ENCODE peak calls at places on chromosomes 11 and 22, in five cellular contexts. S, F, W, Z and R are unnamed samples. For H3K36me3 and H3K4me1, the result is how much of the 10 kb centered on the place peaks cover.

GRCh38 chr11:95338430-95338991 is 107.5 kb upstream of the SESN3 start:
- DNase-seq in Z (peak), F (peak), W (no peak), S (no peak), R (peak)

GRCh38 chr11:10637629-10638028 is 55.9 kb downstream of the IRAG1 start:
- DNase-seq in W (no peak), Z (no peak), F (no peak), S (no peak), R (no peak)

GRCh38 chr11:61384271-61385242 is 7.8 kb upstream of the TMEM216 start:
- DNase-seq in F (peak), W (no peak), S (peak), Z (no peak), R (no peak)

GRCh38 chr11:38543311-38543710 is 1945.3 kb upstream of the RAG2 start:
- DNase-seq in F (no peak), W (no peak), S (no peak), Z (no peak), R (no peak)

GRCh38 chr22:45774016-45774670 is 102.5 kb downstream of the ATXN10 start:
- DNase-seq in S (no peak), F (no peak), W (no peak), Z (no peak), R (no peak)

GRCh38 chr22:38477515-38477914 is 9.6 kb downstream of the KDELR3 start:
- DNase-seq in S (no peak), F (no peak), Z (no peak), W (no peak), R (no peak)

GRCh38 chr11:71433648-71434450 is 14.3 kb downstream of the DHCR7 start:
- DNase-seq in F (peak), Z (peak), W (no peak), S (peak), R (peak)

GRCh38 chr11:69520186-69520585 is 38.7 kb downstream of the LINC01488 start:
- DNase-seq in S (no peak), Z (peak), F (no peak), W (no peak), R (no peak)

GRCh38 chr11:21588754-21589153 is 604.1 kb upstream of the ANO5 start:
- DNase-seq in F (no peak), Z (no peak), S (no peak), W (no peak), R (no peak)

GRCh38 chr22:38947321-38948112 is 9.9 kb upstream of the APOBEC3A start:
- DNase-seq in Z (peak), F (no peak), S (no peak), W (no peak), R (peak)

GRCh38 chr11:2621919-2622318 is 77.9 kb downstream of the KCNQ1OT1 start:
- DNase-seq in S (no peak), F (no peak), W (no peak), Z (no peak), R (no peak)

GRCh38 chr22:41862160-41862529 is 29.2 kb downstream of the SREBF2 start:
- DNase-seq in F (peak), S (peak), W (no peak), Z (no peak), R (no peak)

GRCh38 chr11:117345039-117345438 is 17.4 kb downstream of the CEP164 start:
- DNase-seq in W (no peak), F (no peak), Z (no peak), S (peak), R (no peak)

GRCh38 chr22:24543679-24544243 is 11.2 kb downstream of the GUCD1 start:
- DNase-seq in Z (no peak), S (peak), F (no peak), W (no peak), R (no peak)

GRCh38 chr11:4673781-4674180 is 23.9 kb downstream of the OR51E2 start:
- DNase-seq in Z (no peak), W (no peak), S (no peak), F (no peak), R (no peak)

GRCh38 chr11:110159491-110159890 is 66.3 kb downstream of the ZC3H12C start:
- DNase-seq in W (no peak), Z (no peak), S (no peak), F (no peak), R (no peak)
- H3K36me3 ChIP-seq in W (under half), Z (under half), S (under half), F (under half), R (under half)

DNA sequence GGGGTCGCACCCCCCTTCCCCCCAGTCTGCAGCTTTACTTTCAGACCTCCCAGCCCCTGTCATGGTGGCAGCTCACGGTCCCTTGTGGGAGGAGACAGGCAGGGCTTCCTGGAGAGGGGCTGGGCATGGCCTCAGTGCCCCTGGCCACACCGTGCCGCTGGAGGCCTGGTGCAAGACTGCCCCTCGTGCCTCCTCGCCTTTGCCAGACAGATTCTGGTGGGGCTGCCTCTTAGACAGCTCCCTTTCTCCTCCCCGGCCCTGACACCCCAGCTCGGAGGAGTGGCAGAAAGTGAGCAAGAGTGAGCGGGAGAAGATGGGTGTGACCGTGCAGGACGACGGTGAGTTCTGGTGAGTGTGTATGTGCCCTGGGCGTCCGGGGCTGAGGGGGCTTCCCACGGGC is 12.1 kb upstream of the MYO7A start:
- DNase-seq in Z (no peak), W (no peak), S (no peak), F (no peak), R (no peak)
- H3K4me1 ChIP-seq in Z (under half), W (under half), S (under half), F (under half), R (under half)

GRCh38 chr11:469684-470667 is 19.9 kb downstream of the PTDSS2 start:
- DNase-seq in W (no peak), S (peak), Z (peak), F (peak), R (peak)
- H3K27ac ChIP-seq in W (no peak), S (peak), Z (peak), F (peak), R (peak)

DNA sequence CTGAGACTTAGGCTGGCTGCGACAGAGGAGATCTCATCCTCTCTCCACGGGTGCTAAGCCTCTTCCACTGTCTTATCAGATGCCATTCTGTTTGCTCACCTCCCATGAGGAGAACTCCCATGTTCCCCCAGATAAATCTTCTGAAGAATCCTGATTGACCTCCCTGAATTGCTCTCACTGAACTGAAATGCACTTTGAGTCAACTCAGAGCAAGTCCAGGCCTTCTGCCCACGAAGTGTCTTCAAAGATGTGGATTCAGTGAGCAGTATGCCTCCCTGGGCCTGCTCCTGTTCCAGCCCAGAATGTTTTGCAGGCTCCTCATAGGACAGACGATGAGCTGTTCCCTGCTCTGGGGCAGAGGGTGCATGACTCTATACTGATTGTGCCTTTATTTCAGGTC is 17.4 kb downstream of the TUB start:
- DNase-seq in Z (no peak), F (peak), S (peak), W (no peak), R (no peak)
- H3K36me3 ChIP-seq in Z (under half), F (under half), S (under half), W (under half), R (under half)

DNA sequence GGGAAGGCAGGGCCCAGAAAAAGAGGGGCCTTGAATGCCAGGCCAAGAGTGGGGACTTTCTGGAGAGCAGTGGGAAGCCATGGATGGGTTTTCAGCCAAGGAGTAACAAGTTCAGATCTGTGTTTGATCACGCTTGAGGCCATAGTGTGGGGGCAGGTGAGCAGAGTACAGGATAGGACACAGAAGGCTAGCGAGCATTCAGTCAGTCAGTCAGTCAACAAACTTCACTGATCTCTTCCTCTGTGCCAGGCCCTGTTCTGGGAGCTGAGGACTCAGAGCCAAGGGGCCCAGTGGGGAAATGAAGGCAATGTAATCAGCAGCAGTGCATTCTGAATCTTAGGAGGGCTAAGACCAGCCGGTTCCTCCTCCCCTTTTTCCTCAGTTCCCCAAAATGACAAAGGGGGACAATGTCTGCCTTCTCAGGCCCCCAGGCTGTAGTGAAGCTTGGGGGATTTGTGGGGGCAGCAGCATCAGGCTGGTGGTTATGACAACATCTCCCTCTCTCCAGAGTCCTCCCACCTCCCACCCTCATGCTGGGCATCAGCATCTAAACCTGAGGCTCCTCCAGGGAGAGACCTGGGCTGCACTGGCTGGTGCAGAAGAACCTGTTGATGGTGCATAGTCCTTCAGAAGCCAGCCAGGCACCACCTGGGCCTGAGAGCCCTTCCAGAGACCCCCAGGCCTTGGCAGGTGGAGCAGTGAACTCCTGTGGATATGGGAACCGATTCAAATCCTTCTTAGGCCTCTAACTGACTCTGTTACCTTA is 42.9 kb upstream of the TPBGL start:
- DNase-seq in S (peak), Z (no peak), W (no peak), F (no peak), R (no peak)
- H3K4me1 ChIP-seq in S (under half), Z (under half), W (under half), F (under half), R (under half)